ENCODE peak calls at places on chromosomes 7 and 10, in seven cellular contexts. J is neuronal stem cell, H is uterus, T is kidney epithelial cell, K is tibial nerve, I is transverse colon, Q is astrocyte. P is an unnamed sample.

GRCh38 chr10:33302188-33302829 is 32.2 kb downstream of the NRP1 start:
- DNase-seq in J (no peak), H (no peak), T (no peak), K (no peak), I (no peak), Q (no peak), P (no peak)

GRCh38 chr7:101924171-101924570 is 106.7 kb downstream of the CUX1 start:
- DNase-seq in J (no peak), H (peak), T (no peak), K (no peak), I (no peak), Q (peak), P (peak)

GRCh38 chr10:128337860-128338378 is 211.7 kb upstream of the MKI67 start:
- DNase-seq in J (no peak), H (no peak), T (no peak), K (peak), I (no peak), Q (no peak), P (no peak)

GRCh38 chr10:12638103-12638502 is 288.8 kb downstream of the CAMK1D start:
- DNase-seq in J (no peak), H (no peak), T (no peak), K (no peak), I (peak), Q (peak), P (no peak)

GRCh38 chr7:139683137-139683871 is 94.5 kb downstream of the HIPK2 start:
- DNase-seq in J (no peak), H (no peak), T (peak), K (no peak), I (peak), Q (peak), P (no peak)

GRCh38 chr7:18580945-18581344 is 85.4 kb downstream of the HDAC9 start:
- DNase-seq in J (no peak), H (no peak), T (no peak), K (no peak), I (no peak), Q (no peak), P (no peak)

GRCh38 chr10:86389441-86390193 is 23.0 kb upstream of the GRID1 start:
- DNase-seq in J (no peak), H (no peak), T (no peak), K (no peak), I (peak), Q (no peak), P (no peak)

GRCh38 chr10:132325969-132326889 is 5.8 kb upstream of the LRRC27 start:
- DNase-seq in J (no peak), H (no peak), T (no peak), K (no peak), I (no peak), Q (no peak), P (no peak)

GRCh38 chr7:151696738-151697514 is 177.2 kb upstream of the RHEB start:
- DNase-seq in J (no peak), H (no peak), T (no peak), K (no peak), I (peak), Q (no peak), P (no peak)

GRCh38 chr10:6202684-6203330 is at the start of gene PFKFB3:
- DNase-seq in J (peak), H (peak), T (peak), K (peak), I (peak), Q (peak), P (peak)

DNA sequence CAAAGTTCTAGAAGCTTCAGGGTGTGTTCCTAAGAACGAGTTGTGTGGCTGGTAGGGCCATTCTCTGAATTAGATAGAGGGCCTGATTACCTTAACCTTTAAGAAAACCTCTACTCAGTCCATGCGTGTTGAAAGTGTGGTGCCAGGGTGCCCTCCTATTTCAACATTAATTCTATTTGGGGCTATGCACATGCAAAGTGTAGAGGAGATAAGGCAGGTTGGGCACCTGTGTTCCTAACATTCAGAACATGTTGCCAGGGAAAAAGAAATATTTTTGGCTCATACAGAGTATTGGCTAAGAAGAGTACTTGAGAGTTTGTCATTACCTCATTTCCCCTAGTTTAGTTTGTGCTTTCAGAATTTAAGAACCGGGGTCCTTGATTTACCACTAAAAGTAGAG is 20.6 kb downstream of the SLC26A3 start:
- DNase-seq in J (no peak), H (no peak), T (no peak), K (no peak), I (no peak), Q (no peak), P (no peak)
- H3K4me3 ChIP-seq in J (no peak), H (no peak), T (no peak), K (no peak), I (no peak), Q (no peak), P (no peak)

DNA sequence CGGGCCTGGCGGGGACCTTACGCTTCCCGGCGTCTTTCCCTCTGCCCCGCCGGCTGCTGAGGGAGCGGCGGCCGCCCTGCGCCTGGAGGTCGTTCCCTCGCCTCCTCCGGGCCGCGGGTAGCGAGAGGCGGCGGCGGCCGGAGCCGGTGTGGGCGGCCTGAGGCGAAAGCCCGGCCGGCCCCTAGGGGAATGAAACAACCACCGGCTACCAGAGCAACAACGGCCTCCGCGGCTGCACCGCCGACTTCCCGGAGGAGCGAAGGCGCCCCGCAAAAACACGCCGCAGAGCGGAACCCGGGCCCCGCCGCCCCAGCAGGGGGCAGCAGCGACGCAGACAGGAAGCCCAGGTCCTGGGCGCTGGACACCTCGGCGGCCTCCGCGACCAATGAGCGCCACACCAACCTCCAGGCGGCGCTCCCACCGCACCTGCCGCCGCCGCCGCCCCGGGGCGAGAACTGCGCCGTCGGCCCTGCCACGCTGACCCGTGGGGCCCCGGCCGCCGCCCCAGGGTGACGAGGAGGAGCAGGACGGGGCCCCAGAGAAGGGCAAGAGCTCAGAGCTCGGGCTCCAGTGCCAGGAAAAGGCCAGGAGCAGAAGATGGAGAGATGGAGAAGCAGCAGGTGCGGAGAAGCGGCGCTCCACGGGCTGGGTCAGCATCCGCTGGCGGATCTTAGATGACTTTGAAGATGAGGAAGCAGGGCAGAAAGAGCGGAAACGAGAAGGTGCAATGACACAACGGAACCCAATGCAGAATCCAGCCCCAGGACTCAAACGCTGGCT is 10.4 kb upstream of the ACSM6 start:
- DNase-seq in J (peak), H (peak), T (peak), K (peak), I (peak), Q (peak), P (peak)
- H3K4me3 ChIP-seq in J (peak), H (peak), T (peak), K (peak), I (peak), Q (peak), P (peak)

DNA sequence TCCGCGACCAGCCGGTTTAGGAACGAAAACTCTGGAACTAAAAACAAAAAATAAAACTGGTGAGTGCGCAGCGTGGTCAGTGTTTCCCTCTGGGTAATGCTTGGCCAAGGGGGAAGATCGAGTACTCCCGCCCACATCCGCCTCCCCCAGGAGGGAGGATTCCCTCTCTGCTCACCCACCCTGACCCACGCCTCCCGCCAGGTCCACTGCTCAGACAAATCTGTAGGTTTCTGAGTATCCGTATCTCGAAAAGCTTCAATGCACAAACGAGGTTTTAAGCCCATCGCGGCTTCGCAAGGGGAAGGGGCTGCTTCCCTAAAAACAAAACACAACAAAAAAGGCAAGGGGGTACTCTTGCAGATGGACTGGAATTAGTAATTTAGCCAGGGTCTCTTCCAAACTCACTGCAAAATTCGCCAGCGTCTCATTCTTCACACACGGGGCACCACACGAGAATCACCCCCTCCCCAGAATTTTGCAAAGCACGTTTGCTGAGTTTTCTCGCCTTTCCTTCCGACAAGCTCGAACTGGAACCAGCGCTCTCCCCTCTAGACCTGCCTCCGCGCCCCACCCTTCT is 75.2 kb downstream of the INSIG1 start:
- DNase-seq in J (no peak), H (no peak), T (no peak), K (no peak), I (no peak), Q (no peak), P (no peak)
- H3K4me3 ChIP-seq in J (no peak), H (peak), T (no peak), K (peak), I (no peak), Q (peak), P (peak)

GRCh38 chr10:107741976-107742375 is 577.5 kb upstream of the SORCS1 start:
- DNase-seq in J (no peak), H (no peak), T (no peak), K (no peak), I (no peak), Q (no peak), P (no peak)

GRCh38 chr10:107739951-107740350 is 575.4 kb upstream of the SORCS1 start:
- DNase-seq in J (no peak), H (no peak), T (no peak), K (no peak), I (no peak), Q (no peak), P (no peak)

GRCh38 chr10:107740962-107741690 is 576.6 kb upstream of the SORCS1 start:
- DNase-seq in J (no peak), H (no peak), T (no peak), K (no peak), I (no peak), Q (peak), P (no peak)
- H3K4me3 ChIP-seq in J (no peak), H (no peak), T (no peak), K (no peak), I (no peak), Q (no peak), P (no peak)

GRCh38 chr7:55537458-55537825 is 34.9 kb downstream of the VOPP1 start:
- DNase-seq in J (no peak), H (no peak), T (no peak), K (no peak), I (no peak), Q (no peak), P (no peak)
- H3K4me3 ChIP-seq in J (no peak), H (no peak), T (no peak), K (no peak), I (no peak), Q (no peak), P (no peak)

GRCh38 chr10:22442063-22442462 is 96.8 kb downstream of the SPAG6 start:
- DNase-seq in J (no peak), H (no peak), T (no peak), K (no peak), I (no peak), Q (no peak), P (no peak)
- H3K4me3 ChIP-seq in J (no peak), H (no peak), T (no peak), K (no peak), I (no peak), Q (no peak), P (no peak)

GRCh38 chr10:8058274-8059111 is 4.0 kb downstream of the GATA3 start:
- DNase-seq in J (no peak), H (no peak), T (no peak), K (no peak), I (no peak), Q (no peak), P (no peak)
- H3K4me3 ChIP-seq in J (no peak), H (no peak), T (peak), K (no peak), I (no peak), Q (no peak), P (no peak)

DNA sequence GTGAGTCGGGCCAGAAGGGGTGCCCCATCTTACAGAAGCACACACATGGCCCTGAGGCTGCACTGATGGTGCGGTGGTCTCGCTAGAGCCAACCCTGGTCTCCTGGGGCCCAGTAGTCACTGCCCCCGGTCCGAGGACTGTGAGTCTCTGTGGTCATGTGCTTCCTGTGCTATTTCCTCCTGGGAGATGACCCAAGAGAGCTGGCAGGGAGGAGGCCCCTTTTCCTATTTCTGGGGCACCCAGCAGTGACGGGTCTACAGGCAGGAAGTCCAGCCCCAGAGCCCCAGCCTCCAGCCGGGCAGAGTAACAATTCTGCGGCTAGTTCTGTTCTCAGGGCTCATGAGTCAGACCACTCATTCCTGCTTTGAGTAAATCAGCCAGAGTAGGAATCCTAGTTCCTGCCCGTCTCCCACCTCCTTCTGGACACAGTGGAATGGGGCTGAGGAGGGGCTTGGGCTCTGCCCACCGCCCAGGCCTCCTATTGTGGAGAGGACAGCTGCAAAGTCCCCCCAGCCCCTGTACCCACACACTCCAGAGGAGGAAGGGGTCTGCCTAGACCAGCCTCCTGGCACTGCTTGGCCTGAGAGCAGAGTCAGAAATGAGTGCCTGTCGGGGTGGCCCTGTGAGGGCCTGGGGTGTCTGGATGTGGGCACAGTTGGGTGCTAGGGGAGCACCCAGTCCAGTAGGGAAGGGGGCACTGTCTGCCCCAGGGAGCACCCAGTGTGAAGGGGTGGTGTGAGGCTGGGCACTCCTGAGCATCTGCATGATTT is 80.5 kb upstream of the PPIF start:
- DNase-seq in J (no peak), H (peak), T (peak), K (no peak), I (peak), Q (peak), P (peak)
- H3K4me3 ChIP-seq in J (no peak), H (no peak), T (no peak), K (no peak), I (no peak), Q (no peak), P (peak)

GRCh38 chr10:109993551-109993950 is 14.2 kb upstream of the ADD3 start:
- DNase-seq in J (no peak), H (no peak), T (no peak), K (no peak), I (no peak), Q (peak), P (no peak)

GRCh38 chr10:109995178-109995577 is 12.6 kb upstream of the ADD3 start:
- DNase-seq in J (no peak), H (no peak), T (no peak), K (no peak), I (no peak), Q (no peak), P (no peak)

GRCh38 chr10:109996225-109996624 is 11.6 kb upstream of the ADD3 start:
- DNase-seq in J (no peak), H (no peak), T (no peak), K (no peak), I (no peak), Q (no peak), P (no peak)

GRCh38 chr10:109994711-109995110 is 13.1 kb upstream of the ADD3 start:
- DNase-seq in J (no peak), H (no peak), T (no peak), K (no peak), I (no peak), Q (no peak), P (no peak)

DNA sequence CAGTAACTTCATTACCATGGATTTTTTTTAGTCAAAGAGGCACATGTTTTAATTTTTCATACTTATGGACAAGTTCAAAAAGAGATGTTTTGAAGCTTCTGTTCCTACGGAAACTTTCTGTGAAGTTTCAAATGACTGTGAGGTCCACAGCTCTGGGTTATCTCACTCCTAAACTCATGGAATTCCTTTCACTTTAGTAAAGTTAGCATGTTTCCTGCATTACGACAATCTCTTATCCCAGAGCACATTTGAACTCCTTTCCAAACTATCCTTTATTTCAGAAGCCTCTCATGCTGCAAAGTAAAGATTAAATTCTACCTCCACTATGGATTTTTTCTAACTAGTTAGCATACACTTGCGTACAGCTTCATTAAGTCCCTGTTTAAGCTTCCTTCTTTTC is 15.3 kb upstream of the ADD3 start:
- DNase-seq in J (no peak), H (no peak), T (no peak), K (no peak), I (no peak), Q (peak), P (no peak)
- H3K4me3 ChIP-seq in J (no peak), H (no peak), T (no peak), K (no peak), I (no peak), Q (no peak), P (peak)